ENCODE peak calls at places on chromosomes 5 and 9, in four cellular contexts. L is A549, D is stomach, I is spleen. V is an unnamed sample.

GRCh38 chr5:6287136-6287535 is 91.2 kb downstream of the MED10 start:
- DNase-seq in I (no peak), D (no peak), L (no peak), V (no peak)

GRCh38 chr5:93018461-93018860 is 562.6 kb downstream of the NR2F1-AS1 start:
- DNase-seq in D (no peak), I (no peak), L (no peak), V (no peak)

GRCh38 chr5:15483348-15484090 is 16.5 kb upstream of the FBXL7 start:
- DNase-seq in D (no peak), L (no peak), I (no peak), V (no peak)

GRCh38 chr5:123696948-123697347 is 185.0 kb downstream of the CSNK1G3 start:
- DNase-seq in L (no peak), D (no peak), I (no peak), V (peak; percentile 92)

GRCh38 chr5:143947313-143947712 is 135.4 kb downstream of the HMHB1 start:
- DNase-seq in I (no peak), L (no peak), D (no peak), V (no peak)

GRCh38 chr5:42507451-42508092 is 84.3 kb downstream of the GHR start:
- DNase-seq in D (no peak), L (no peak), I (peak; percentile 27), V (no peak)

GRCh38 chr5:77129386-77129785 is 42.3 kb upstream of the ZBED3 start:
- DNase-seq in I (no peak), L (peak; percentile 19), D (no peak), V (no peak)

GRCh38 chr5:1882337-1883119 is at the start of gene IRX4:
- DNase-seq in D (no peak), L (peak; percentile 64), I (peak; percentile 66), V (no peak)

GRCh38 chr5:123428521-123429220 is 5.5 kb upstream of the CEP120 start:
- DNase-seq in D (peak; percentile 52), I (no peak), L (no peak), V (no peak)

GRCh38 chr5:143129910-143130703 is 273.4 kb downstream of the NR3C1 start:
- DNase-seq in L (no peak), D (no peak), I (no peak), V (no peak)

GRCh38 chr9:131254107-131254491 is 22.2 kb downstream of the FAM78A start:
- DNase-seq in D (no peak), I (peak; percentile 83), L (no peak), V (no peak)

GRCh38 chr9:91751922-91752321 is 198.1 kb downstream of the ROR2 start:
- DNase-seq in I (no peak), D (no peak), L (no peak), V (no peak)

GRCh38 chr5:126975791-126976190 is 54.6 kb downstream of the MARCHF3 start:
- DNase-seq in D (no peak), L (no peak), I (no peak), V (no peak)

GRCh38 chr9:38249587-38250210 is 142.8 kb upstream of the ALDH1B1 start:
- DNase-seq in L (no peak), D (no peak), I (no peak), V (peak; percentile 90)

GRCh38 chr5:137822158-137822764 is 45.4 kb upstream of the MYOT start:
- DNase-seq in L (peak; percentile 69), I (no peak), D (peak; percentile 44), V (no peak)

GRCh38 chr9:14240491-14240890 is 73.5 kb downstream of the NFIB start:
- DNase-seq in D (no peak), L (no peak), I (no peak), V (no peak)

GRCh38 chr9:14231196-14231990 is 82.5 kb downstream of the NFIB start:
- DNase-seq in D (no peak), L (no peak), I (no peak), V (no peak)

GRCh38 chr9:14238044-14238443 is 75.9 kb downstream of the NFIB start:
- DNase-seq in I (no peak), L (peak; percentile 35), D (no peak), V (no peak)

GRCh38 chr9:14238518-14238917 is 75.4 kb downstream of the NFIB start:
- DNase-seq in L (peak; percentile 43), D (no peak), I (no peak), V (no peak)

DNA sequence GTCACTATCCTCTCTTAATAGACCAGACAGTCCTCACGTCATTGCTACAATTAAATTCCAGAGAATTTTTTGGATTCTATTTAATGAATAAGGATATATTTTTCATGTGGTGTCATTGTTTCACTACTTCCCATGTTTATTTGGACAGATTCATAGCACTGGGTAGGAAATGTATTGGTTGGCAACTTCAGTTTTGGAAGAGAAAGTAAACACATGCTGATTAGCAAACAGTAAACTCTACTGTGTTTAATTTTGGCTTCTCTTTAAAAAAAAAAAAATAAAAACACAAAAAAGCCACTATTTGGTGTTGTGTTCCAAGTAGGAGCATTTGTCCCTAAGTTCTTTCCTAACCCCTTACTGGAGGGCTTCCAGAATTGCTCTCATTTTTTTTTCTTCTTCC is 77.4 kb downstream of the NFIB start:
- DNase-seq in L (no peak), I (no peak), D (no peak), V (no peak)
- H3K27ac ChIP-seq in L (peak overlapping the region; percentile 82), I (peak overlapping the region; percentile 9), D (no peak overlapping the region), V (peak overlapping the region; percentile 2)

DNA sequence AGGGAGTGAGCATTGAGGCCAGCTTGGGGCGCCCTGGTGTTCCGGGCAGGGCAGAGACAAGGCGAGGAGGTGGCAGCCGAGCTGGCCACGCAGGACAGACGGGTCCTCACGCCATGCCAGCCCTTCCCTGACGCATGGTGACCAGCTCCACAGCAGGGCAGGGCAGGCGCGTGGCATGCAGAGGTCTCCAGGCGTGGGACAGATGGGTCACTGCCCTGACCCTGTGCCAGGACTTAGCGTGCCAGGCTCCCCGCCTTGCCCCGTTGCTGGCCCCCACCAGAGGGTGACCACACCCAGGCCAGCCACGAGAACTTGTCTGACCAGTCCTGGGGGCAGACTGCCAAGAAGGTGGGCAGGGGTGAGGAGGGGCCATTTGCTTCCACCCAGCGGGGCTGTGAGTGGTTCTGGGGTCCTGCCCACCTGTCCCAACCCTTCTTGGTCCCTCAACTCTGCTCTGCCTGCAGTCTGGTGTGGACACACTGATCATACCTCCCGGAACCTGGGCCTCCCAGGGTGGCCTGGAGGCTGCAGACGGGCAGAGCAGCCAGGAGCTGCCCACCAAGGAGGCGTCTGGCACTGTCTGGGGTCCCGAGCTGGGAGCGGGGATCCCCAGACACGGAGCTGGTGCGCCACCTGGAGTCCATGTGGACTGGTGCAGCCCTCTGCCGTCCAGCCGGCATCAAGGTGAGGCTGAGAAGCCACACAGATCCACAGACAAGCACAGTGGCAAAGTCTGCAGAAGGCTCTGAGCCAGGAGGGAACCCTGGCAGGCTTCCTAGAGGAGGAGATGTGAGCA is at the start of gene RNF224:
- DNase-seq in I (peak; percentile 94), D (peak; percentile 97), L (peak; percentile 78), V (no peak)
- TF ChIP-seq POLR2A in I (no peak), D (no peak), L (peak; percentile 1), V (no peak)

DNA sequence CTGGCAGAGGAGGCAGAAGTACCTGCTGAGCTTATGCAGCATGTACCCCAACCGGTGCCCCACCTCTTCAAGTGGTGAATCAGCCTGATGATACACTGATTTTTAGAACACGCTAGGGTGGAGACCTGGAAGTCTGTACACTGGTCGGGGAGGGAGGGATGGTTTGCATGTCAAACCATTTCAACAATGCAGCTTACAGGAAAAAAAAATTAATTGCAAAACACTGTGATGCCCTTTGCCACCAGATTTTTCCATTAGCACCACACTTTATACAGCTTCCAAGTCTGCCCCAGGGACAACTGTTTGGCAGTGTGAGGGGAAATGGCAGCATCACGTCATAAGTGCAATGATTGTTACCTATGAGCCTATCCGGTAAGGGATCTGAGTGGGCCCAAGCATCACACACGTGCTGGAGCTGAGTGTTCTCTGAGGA is 155.1 kb upstream of the DMRT1 start:
- DNase-seq in L (no peak), D (no peak), I (no peak), V (peak; percentile 91)
- H3K4me3 ChIP-seq in L (no peak overlapping the region), D (no peak overlapping the region), I (no peak overlapping the region), V (no peak overlapping the region)

DNA sequence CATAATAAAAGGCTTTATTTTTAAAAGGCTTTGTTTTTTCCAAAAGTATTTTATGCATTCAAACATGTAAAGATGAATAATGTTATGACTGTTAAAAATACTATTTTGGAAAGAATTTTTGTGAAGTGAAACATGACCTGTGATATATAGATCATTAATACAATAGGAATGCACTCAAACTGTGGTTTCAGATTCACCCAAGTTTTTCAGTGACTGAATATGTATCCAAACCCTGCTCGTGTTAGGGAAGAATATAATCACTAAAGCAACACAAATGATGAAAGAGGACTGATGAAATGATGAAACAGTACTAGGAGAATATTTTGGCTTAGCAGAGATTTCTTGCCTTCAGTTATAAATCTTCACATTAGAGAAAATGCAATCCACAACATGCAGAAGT is 278.0 kb downstream of the ADAMTS6 start:
- DNase-seq in D (no peak), I (no peak), L (no peak), V (no peak)
- H3K27ac ChIP-seq in D (no peak overlapping the region), I (no peak overlapping the region), L (no peak overlapping the region), V (no peak overlapping the region)

GRCh38 chr5:179699640-179700298 is 1.0 kb downstream of the CANX start:
- DNase-seq in D (no peak), I (no peak), L (peak; percentile 52), V (no peak)
- TF ChIP-seq POLR2A in D (no peak), I (no peak), L (no peak), V (no peak)

GRCh38 chr9:99562263-99562565 is 259.5 kb upstream of the NR4A3 start:
- DNase-seq in L (no peak), D (no peak), I (no peak), V (no peak)

GRCh38 chr9:99560561-99560960 is 261.1 kb upstream of the NR4A3 start:
- DNase-seq in L (no peak), I (no peak), D (no peak), V (peak; percentile 64)

GRCh38 chr9:99557816-99558215 is 263.9 kb upstream of the NR4A3 start:
- DNase-seq in D (no peak), L (no peak), I (no peak), V (no peak)

GRCh38 chr9:99561435-99562262 is 260.0 kb upstream of the NR4A3 start:
- DNase-seq in L (no peak), D (no peak), I (no peak), V (peak; percentile 68)

DNA sequence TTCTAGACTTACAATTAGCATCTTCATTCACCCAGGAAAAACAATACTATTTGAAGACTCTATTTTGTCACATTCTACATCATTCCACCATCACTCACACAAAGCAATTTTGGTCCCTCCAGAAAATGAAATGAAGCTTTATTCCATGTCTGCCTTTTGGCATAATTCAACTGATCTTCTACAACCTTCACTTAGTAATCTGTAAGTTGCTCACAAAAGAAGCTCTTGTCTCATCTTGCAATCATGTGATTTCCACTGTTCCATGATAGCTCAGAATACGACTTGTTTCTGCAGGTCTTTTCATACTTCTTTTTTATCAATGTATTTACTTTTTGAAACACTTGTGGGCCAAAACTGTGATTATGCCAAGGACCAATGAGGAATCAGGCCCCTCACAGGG is 261.9 kb upstream of the NR4A3 start:
- DNase-seq in I (no peak), L (no peak), D (no peak), V (peak; percentile 21)
- H3K4me3 ChIP-seq in I (no peak overlapping the region), L (no peak overlapping the region), D (no peak overlapping the region), V (no peak overlapping the region)

DNA sequence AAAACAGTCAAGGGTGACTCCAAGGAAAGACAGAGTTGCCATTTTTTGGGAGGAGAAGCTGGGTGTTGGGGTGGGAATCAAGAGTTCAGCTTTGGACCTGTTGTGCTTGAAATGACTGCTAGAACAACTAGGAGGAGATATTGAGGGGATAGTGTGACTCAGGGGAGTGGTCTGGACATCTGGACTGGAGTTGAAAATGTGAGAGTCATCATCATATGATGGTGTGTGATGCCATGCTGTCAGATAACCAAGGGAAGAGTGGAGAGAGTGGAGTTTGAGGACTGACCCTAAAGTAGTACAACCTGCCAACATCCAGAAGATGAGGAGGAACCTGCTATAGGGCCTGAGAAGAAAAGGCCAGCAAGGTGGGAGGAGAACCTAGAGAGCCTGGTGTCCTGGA is 199.7 kb downstream of the ARHGEF28 start:
- DNase-seq in I (no peak), L (no peak), D (no peak), V (no peak)
- H3K27ac ChIP-seq in I (no peak overlapping the region), L (no peak overlapping the region), D (no peak overlapping the region), V (no peak overlapping the region)

GRCh38 chr9:88387733-88388202 is 476 bp upstream of the SPIN1 start:
- DNase-seq in I (peak; percentile 89), D (peak; percentile 59), L (peak; percentile 43), V (peak; percentile 92)
- TF ChIP-seq POLR2A in I (no peak), D (no peak), L (peak; percentile 43), V (peak; percentile 31)